ENCODE peak calls at places on chromosome 2, in seven cellular contexts. X, Q, K, Z, S, D and Y are unnamed samples.

GRCh38 chr2:241841181-241842066 is 17.3 kb downstream of the PDCD1 start:
- DNase-seq in K (peak), X (no peak), D (no peak), S (no peak), Z (no peak), Q (no peak), Y (no peak)

GRCh38 chr2:17892726-17893534 is 14.5 kb downstream of the KCNS3 start:
- DNase-seq in Z (no peak), S (no peak), Q (no peak), D (peak), K (no peak), X (no peak), Y (no peak)

GRCh38 chr2:233974530-233975071 is 57.4 kb downstream of the TRPM8 start:
- DNase-seq in D (peak), Q (peak), S (peak), K (no peak), Z (no peak), X (no peak), Y (no peak)

GRCh38 chr2:206858972-206859739 is 80.2 kb upstream of the CPO start:
- DNase-seq in D (no peak), Z (no peak), X (no peak), S (no peak), Q (no peak), K (no peak), Y (no peak)

GRCh38 chr2:189232759-189233406 is 53.3 kb upstream of the COL5A2 start:
- DNase-seq in Z (no peak), X (no peak), D (no peak), S (no peak), Q (no peak), K (no peak), Y (no peak)

GRCh38 chr2:240953426-240954425 is 44.7 kb upstream of the SNED1 start:
- DNase-seq in D (no peak), S (no peak), K (peak), X (no peak), Q (no peak), Z (no peak), Y (peak)

GRCh38 chr2:47509250-47509649 is 106.3 kb downstream of the MSH2 start:
- DNase-seq in D (no peak), X (no peak), S (no peak), K (no peak), Z (no peak), Q (no peak), Y (no peak)

GRCh38 chr2:88090446-88091283 is 23.0 kb downstream of the SMYD1 start:
- DNase-seq in S (no peak), X (no peak), K (no peak), D (no peak), Q (no peak), Z (no peak), Y (no peak)

GRCh38 chr2:29702276-29702675 is 219.1 kb downstream of the ALK start:
- DNase-seq in X (no peak), S (no peak), Z (no peak), K (no peak), D (no peak), Q (no peak), Y (no peak)

GRCh38 chr2:218343591-218343990 is 13.1 kb upstream of the CATIP start:
- DNase-seq in S (peak), K (no peak), X (no peak), Q (no peak), Z (no peak), D (no peak), Y (no peak)

GRCh38 chr2:61135510-61135909 is 26.5 kb upstream of the C2orf74 start:
- DNase-seq in K (no peak), X (no peak), Z (no peak), Q (no peak), S (peak), D (peak), Y (no peak)

GRCh38 chr2:214126135-214126534 is 284.7 kb upstream of the VWC2L start:
- DNase-seq in K (no peak), Z (no peak), Q (no peak), X (no peak), D (no peak), S (peak), Y (no peak)

GRCh38 chr2:149732001-149732685 is 144.6 kb upstream of the MMADHC start:
- DNase-seq in S (peak), Z (no peak), X (no peak), D (no peak), Q (peak), K (no peak), Y (no peak)

GRCh38 chr2:148545387-148546256 is 98.9 kb upstream of the EPC2 start:
- DNase-seq in Z (no peak), X (no peak), D (no peak), Q (no peak), S (no peak), K (no peak), Y (no peak)

GRCh38 chr2:106280224-106280623 is 86.1 kb upstream of the UXS1 start:
- DNase-seq in Z (no peak), S (no peak), X (no peak), D (no peak), Q (no peak), K (no peak), Y (no peak)

GRCh38 chr2:218002103-218002502 is 692 bp downstream of the TNS1 start:
- DNase-seq in S (no peak), X (no peak), Q (no peak), D (no peak), K (no peak), Z (no peak), Y (no peak)

GRCh38 chr2:182548031-182548950 is 121.5 kb upstream of the PDE1A start:
- DNase-seq in Q (no peak), S (peak), X (no peak), K (no peak), D (no peak), Z (no peak), Y (no peak)

GRCh38 chr2:150681120-150681796 is 193.8 kb upstream of the RND3 start:
- DNase-seq in D (no peak), X (no peak), Z (no peak), K (no peak), S (peak), Q (no peak), Y (no peak)

GRCh38 chr2:37653805-37654378 is 17.6 kb downstream of the CDC42EP3 start:
- DNase-seq in D (no peak), S (peak), K (peak), Q (no peak), X (no peak), Z (no peak), Y (no peak)

GRCh38 chr2:212099658-212100057 is 438.9 kb downstream of the ERBB4 start:
- DNase-seq in X (no peak), S (no peak), Z (no peak), K (no peak), D (no peak), Q (no peak), Y (no peak)

GRCh38 chr2:48016620-48017019 is 110.3 kb upstream of the FBXO11 start:
- DNase-seq in K (no peak), D (peak), S (no peak), Z (no peak), X (no peak), Q (peak), Y (no peak)

GRCh38 chr2:99066075-99066557 is 75.4 kb upstream of the C2orf15 start:
- DNase-seq in X (no peak), K (no peak), D (peak), Q (peak), Z (peak), S (peak), Y (no peak)

GRCh38 chr2:145076085-145076484 is 556.2 kb upstream of the ZEB2 start:
- DNase-seq in K (no peak), X (no peak), Q (no peak), S (no peak), D (no peak), Z (no peak), Y (no peak)

GRCh38 chr2:146634256-146635068 is 1210.4 kb upstream of the ACVR2A start:
- DNase-seq in Q (peak), Z (no peak), D (no peak), X (no peak), K (no peak), S (peak), Y (no peak)

GRCh38 chr2:84631047-84631446 is 114.7 kb downstream of the DNAH6 start:
- DNase-seq in X (no peak), S (peak), Q (peak), K (no peak), D (peak), Z (peak), Y (no peak)

GRCh38 chr2:101770672-101771071 is 73.2 kb downstream of the MAP4K4 start:
- DNase-seq in K (no peak), Q (peak), Z (no peak), S (peak), X (no peak), D (peak), Y (no peak)

GRCh38 chr2:206572725-206573124 is 69.6 kb upstream of the FAM237A start:
- DNase-seq in S (no peak), Z (no peak), Q (no peak), X (no peak), K (no peak), D (no peak), Y (no peak)

GRCh38 chr2:55585451-55586079 is 31.9 kb downstream of the PPP4R3B start:
- DNase-seq in S (peak), Q (no peak), K (no peak), D (no peak), Z (no peak), X (no peak), Y (no peak)

GRCh38 chr2:200856806-200857205 is 7.7 kb downstream of the CLK1 start:
- DNase-seq in K (no peak), D (no peak), Q (no peak), X (no peak), S (no peak), Z (no peak), Y (no peak)

GRCh38 chr2:219252900-219253752 is at the start of gene TUBA4B:
- DNase-seq in Z (no peak), D (peak), K (peak), Q (peak), S (no peak), X (no peak), Y (no peak)

GRCh38 chr2:134683561-134684112 is 35.2 kb downstream of the TMEM163 start:
- DNase-seq in Q (no peak), K (no peak), X (no peak), S (no peak), D (peak), Z (peak), Y (no peak)

GRCh38 chr2:190214434-190215194 is 105.0 kb downstream of the HIBCH start:
- DNase-seq in Q (no peak), X (no peak), Z (no peak), S (peak), D (no peak), K (no peak), Y (no peak)

GRCh38 chr2:25378731-25379490 is 37.2 kb upstream of the DNMT3A start:
- DNase-seq in S (peak), K (no peak), Q (no peak), D (no peak), X (no peak), Z (no peak), Y (peak)

GRCh38 chr2:65435625-65436168 is 3.3 kb upstream of the SPRED2 start:
- DNase-seq in D (peak), X (no peak), Z (no peak), K (peak), Q (peak), S (peak), Y (no peak)

GRCh38 chr2:11375025-11375688 is 30.7 kb upstream of the ROCK2 start:
- DNase-seq in X (no peak), S (no peak), D (no peak), Q (no peak), Z (no peak), K (no peak), Y (no peak)

GRCh38 chr2:59425292-59425691 is 1128.2 kb downstream of the BCL11A start:
- DNase-seq in Z (no peak), X (no peak), S (no peak), K (no peak), Q (peak), D (no peak), Y (no peak)

GRCh38 chr2:224836263-224836662 is 120.1 kb upstream of the CCDC195 start:
- DNase-seq in Z (no peak), D (no peak), S (peak), X (no peak), Q (no peak), K (no peak), Y (no peak)

GRCh38 chr2:31151501-31151900 is 13.3 kb upstream of the GALNT14 start:
- DNase-seq in K (no peak), S (no peak), X (no peak), Z (no peak), D (peak), Q (no peak), Y (no peak)
- TF ChIP-seq CTCF in K (no peak), S (no peak), X (no peak), Z (peak), D (no peak), Q (peak), Y (no peak)

DNA sequence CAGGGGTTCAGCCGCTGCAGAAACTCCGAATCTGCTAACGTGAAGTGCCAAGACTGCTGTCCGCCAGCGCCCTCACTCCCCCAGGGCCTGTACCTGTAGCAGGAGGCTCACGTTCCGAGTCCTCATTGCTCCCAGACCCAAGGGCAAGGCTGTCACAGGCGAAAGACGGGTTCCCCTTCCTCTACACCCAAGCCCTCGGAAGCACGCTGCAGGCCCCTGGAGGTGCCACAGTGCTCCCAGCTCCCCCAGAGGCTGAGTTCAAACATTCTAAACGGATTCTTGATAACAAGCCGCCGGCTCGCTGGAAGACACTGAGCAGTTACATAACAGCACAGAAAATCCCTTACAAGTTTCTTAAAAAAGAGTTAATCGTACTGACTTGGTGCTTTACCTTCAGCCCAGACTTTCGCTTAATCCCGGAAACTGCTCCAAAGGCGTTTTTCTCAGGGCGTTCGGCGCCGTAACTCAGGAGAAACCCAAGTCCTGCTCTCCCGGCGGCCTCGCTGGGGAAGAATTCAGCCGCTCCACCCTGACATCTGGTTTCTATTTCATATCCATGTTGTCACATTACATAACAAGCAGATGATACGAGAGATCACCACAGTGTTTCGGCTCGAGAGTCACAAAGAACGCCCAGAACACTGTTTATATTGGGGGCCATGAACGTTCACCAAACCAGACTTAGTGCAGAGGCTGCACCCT is 92.0 kb downstream of the HDAC4 start:
- DNase-seq in Q (no peak), K (peak), X (no peak), Z (no peak), D (no peak), S (peak), Y (no peak)
- TF ChIP-seq CTCF in Q (no peak), K (no peak), X (no peak), Z (no peak), D (no peak), S (peak), Y (no peak)

DNA sequence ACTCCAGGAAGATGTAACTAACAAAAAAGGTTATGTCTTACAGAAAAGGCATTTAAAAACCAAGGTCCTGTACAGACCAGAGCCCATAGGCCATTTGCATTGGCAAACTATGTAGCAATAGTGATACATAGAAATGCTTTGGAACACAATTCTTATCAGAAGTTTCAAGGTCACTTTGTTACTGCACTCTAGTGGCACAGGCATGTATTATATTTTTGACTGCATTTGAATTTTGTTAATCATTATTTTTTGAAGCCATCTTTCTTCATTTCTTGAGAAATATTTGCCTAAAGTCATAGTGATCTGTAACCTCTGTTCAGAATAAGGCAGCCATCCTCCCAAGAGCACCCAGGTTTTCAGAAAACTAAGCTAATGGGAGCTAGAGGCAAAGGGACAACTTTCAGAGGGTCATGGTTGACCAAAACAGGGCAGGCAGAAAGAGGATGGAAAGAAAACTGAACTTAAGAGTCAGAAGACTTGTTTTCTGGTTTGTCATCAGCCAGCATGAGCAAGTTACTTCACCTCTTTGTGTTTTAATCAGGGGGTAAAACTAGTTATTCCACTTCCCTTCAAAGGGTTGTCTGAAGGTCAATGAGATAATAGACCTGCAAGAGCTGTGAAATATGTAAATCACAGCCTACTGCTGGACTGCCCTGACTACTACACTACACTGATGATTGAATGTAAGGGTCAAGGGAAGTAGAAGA is 41.5 kb downstream of the SLC38A11 start:
- DNase-seq in D (no peak), Z (no peak), S (peak), X (no peak), Q (no peak), K (no peak), Y (no peak)
- TF ChIP-seq CTCF in D (no peak), Z (peak), S (peak), X (no peak), Q (peak), K (peak), Y (no peak)

GRCh38 chr2:238433941-238434845 is 7.5 kb downstream of the ASB1 start:
- DNase-seq in X (no peak), K (no peak), D (no peak), S (peak), Z (no peak), Q (no peak), Y (no peak)

GRCh38 chr2:238435752-238436096 is 9.0 kb downstream of the ASB1 start:
- DNase-seq in Q (no peak), K (no peak), D (no peak), X (no peak), S (no peak), Z (no peak), Y (no peak)

GRCh38 chr2:238431431-238431830 is 4.7 kb downstream of the ASB1 start:
- DNase-seq in S (peak), Z (no peak), Q (no peak), D (no peak), X (no peak), K (no peak), Y (no peak)

GRCh38 chr2:238433300-238433915 is 6.7 kb downstream of the ASB1 start:
- DNase-seq in D (no peak), K (no peak), S (no peak), Q (no peak), X (no peak), Z (no peak), Y (no peak)

DNA sequence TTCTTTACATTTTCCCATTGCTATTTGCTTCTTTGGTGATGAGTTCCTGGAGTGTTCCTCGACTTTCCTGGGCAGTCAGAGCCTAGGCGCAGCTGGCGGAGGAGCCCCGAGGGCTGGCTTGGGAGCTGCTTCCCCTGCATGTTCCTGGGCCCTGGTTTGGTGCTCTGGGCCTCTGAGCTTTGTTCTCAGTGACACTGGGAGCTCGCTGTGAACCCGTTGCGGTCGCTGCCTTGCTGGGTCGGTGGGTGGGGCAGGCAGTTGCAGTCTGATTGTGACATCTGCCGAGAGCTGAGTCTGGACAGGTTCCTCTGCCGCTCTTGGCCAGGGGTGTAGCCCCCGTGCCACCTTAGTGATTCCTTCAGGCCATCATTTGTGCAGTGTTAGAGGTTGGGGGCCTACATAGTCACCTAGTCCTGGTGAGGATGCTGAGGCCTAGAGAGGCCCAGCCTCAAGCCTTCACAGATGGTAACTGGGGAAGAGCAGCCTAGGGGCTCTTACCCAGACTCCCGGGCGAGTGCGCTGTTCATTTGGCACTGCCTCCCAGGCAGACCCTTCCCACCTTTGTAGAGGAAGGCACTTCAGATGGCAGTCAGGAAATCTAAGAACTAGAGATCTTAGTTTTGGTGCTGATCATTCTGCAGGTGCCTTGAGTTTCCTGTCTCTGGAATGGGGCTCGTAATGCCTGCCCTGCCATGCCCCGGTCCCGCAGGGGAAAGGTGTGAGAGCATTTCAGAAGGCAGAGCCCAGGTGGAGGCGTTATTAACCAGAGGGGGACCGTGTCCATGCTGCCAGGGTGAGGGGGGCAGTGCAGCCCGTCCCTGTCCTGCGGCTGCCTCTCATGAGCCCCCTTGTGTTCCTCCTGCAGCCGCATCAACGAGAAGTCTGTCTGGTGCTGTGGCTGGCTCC is 8.4 kb downstream of the ASB1 start:
- DNase-seq in X (no peak), K (no peak), D (no peak), S (no peak), Z (no peak), Q (no peak), Y (no peak)
- TF ChIP-seq CTCF in X (no peak), K (no peak), D (no peak), S (no peak), Z (no peak), Q (no peak), Y (no peak)

GRCh38 chr2:232887171-232887850 is 17.2 kb downstream of the SNORC start:
- DNase-seq in K (peak), D (no peak), S (no peak), X (no peak), Z (no peak), Q (no peak), Y (no peak)
- TF ChIP-seq CTCF in K (no peak), D (peak), S (peak), X (no peak), Z (no peak), Q (peak), Y (no peak)